ENCODE peak calls at places on chromosome 21, in six cellular contexts. O, L, S, K, F and T are unnamed samples.

GRCh38 chr21:33892853-33893252 is 22.8 kb downstream of the ATP5PO start:
- DNase-seq in O (no peak), L (no peak), S (no peak), K (no peak), F (no peak), T (no peak)

GRCh38 chr21:37737497-37737896 is 178.8 kb downstream of the KCNJ6 start:
- DNase-seq in O (no peak), L (no peak), S (no peak), K (no peak), F (no peak), T (no peak)

GRCh38 chr21:41501919-41502318 is 6.0 kb downstream of the TMPRSS2 start:
- DNase-seq in O (no peak), L (peak), S (no peak), K (no peak), F (no peak), T (no peak)

GRCh38 chr21:46570119-46570518 is 34.8 kb downstream of the S100B start:
- DNase-seq in O (no peak), L (no peak), S (no peak), K (no peak), F (no peak), T (no peak)

GRCh38 chr21:42331660-42332059 is 16.5 kb upstream of the TFF3 start:
- DNase-seq in O (no peak), L (no peak), S (no peak), K (no peak), F (no peak), T (no peak)

GRCh38 chr21:38220270-38220737 is 36.5 kb upstream of the KCNJ15 start:
- DNase-seq in O (no peak), L (no peak), S (no peak), K (no peak), F (no peak), T (no peak)

GRCh38 chr21:41888749-41889376 is 9.7 kb upstream of the PRDM15 start:
- DNase-seq in O (no peak), L (no peak), S (no peak), K (no peak), F (no peak), T (no peak)

GRCh38 chr21:37164742-37165141 is 91.7 kb downstream of the TTC3 start:
- DNase-seq in O (no peak), L (no peak), S (no peak), K (no peak), F (no peak), T (no peak)

GRCh38 chr21:42221581-42222345 is 2.8 kb downstream of the ABCG1 start:
- DNase-seq in O (no peak), L (no peak), S (no peak), K (no peak), F (no peak), T (no peak)

GRCh38 chr21:15301014-15301413 is 236.2 kb upstream of the NRIP1 start:
- DNase-seq in O (no peak), L (no peak), S (peak), K (no peak), F (no peak), T (no peak)

GRCh38 chr21:42845296-42845965 is 33.9 kb downstream of the WDR4 start:
- DNase-seq in O (no peak), L (no peak), S (no peak), K (no peak), F (peak), T (no peak)

GRCh38 chr21:37702241-37702640 is 214.0 kb downstream of the KCNJ6 start:
- DNase-seq in O (no peak), L (no peak), S (no peak), K (no peak), F (no peak), T (no peak)

GRCh38 chr21:42397291-42398129 is 1.7 kb upstream of the TMPRSS3 start:
- DNase-seq in O (no peak), L (no peak), S (no peak), K (no peak), F (no peak), T (no peak)

DNA sequence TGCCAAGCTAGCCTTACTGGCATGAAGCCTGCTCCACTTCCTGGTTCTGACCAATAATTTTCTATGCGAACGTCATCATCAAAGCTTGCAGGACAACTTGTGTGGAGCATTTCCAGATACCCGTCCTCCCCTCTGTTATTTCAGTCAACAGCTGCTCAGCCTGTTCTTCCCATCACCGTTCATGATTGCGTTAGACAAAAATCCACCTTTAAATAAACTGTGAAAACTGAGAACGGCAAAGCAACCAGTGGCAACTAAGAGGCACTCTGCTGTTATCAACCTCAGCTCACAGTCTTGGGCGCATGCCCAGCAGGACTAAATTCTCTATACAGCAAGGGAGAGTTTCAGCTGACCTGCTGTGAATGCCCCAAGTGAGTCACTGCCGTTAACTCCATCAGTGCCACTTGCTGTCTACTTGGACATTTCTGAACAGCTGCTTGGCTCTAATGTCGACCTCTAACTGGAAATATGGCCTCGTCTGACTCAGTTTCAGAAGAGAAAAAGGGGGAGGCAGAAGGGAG is 207.4 kb upstream of the RUNX1 start:
- DNase-seq in O (no peak), L (no peak), S (no peak), K (peak), F (peak), T (no peak)
- TF ChIP-seq CTCF in O (no peak), L (no peak), S (no peak), K (no peak), F (no peak), T (no peak)

GRCh38 chr21:39924577-39925308 is 57.5 kb downstream of the PCP4 start:
- DNase-seq in O (no peak), L (no peak), S (peak), K (no peak), F (no peak), T (no peak)
- TF ChIP-seq CTCF in O (no peak), L (no peak), S (peak), K (no peak), F (no peak), T (no peak)

GRCh38 chr21:17495680-17496079 is 17.2 kb upstream of the CXADR start:
- DNase-seq in O (no peak), L (no peak), S (no peak), K (no peak), F (no peak), T (no peak)
- TF ChIP-seq CTCF in O (no peak), L (no peak), S (no peak), K (no peak), F (no peak), T (no peak)

DNA sequence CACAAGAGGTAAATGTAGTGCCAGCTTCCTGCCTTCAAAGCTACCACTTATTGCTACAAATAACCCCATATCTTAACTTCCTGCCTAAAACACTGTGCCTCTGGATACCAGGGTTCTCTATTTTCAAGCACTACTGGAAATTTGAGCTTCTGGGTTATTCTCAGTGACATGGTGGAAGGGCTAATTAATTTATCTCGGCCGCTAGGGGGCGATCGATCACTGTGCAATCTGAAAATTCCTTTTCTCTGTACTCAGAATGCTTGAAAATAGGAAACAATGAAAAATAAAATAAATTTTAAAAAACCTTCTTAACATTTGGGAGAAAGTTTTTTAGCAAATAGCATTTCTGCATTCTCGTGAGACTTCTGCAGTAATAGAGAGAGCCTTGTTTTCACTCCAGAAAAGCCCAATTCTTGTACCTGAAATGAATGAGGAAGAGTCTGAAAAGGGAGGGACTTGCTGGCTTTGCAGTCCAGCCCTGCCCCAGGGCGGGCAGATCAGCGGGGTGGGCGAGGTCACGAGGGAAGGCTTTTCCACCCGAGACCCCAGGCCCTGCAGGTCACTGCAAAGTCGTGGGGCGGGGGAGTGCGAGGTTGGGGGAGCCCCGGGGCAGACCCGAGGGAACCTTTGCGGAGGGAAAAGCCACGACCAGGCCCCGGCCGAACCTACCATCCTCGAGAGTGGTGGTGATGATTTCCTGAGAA is 276.7 kb downstream of the PCP4 start:
- DNase-seq in O (no peak), L (peak), S (peak), K (peak), F (peak), T (peak)
- TF ChIP-seq CTCF in O (peak), L (peak), S (peak), K (peak), F (peak), T (peak)

GRCh38 chr21:39724944-39725343 is 20.0 kb upstream of the IGSF5 start:
- DNase-seq in O (no peak), L (no peak), S (no peak), K (no peak), F (no peak), T (no peak)

GRCh38 chr21:39715804-39716397 is 29.1 kb upstream of the IGSF5 start:
- DNase-seq in O (no peak), L (peak), S (peak), K (peak), F (peak), T (peak)

GRCh38 chr21:39726133-39726532 is 18.9 kb upstream of the IGSF5 start:
- DNase-seq in O (no peak), L (no peak), S (no peak), K (no peak), F (no peak), T (no peak)

GRCh38 chr21:39721885-39722284 is 23.1 kb upstream of the IGSF5 start:
- DNase-seq in O (no peak), L (no peak), S (no peak), K (no peak), F (no peak), T (no peak)

GRCh38 chr21:39720126-39720778 is 24.7 kb upstream of the IGSF5 start:
- DNase-seq in O (no peak), L (no peak), S (no peak), K (peak), F (no peak), T (no peak)
- TF ChIP-seq CTCF in O (no peak), L (no peak), S (peak), K (peak), F (no peak), T (no peak)

GRCh38 chr21:8991968-8992621 is 1529.3 kb upstream of the TPTE start:
- DNase-seq in O (no peak), L (no peak), S (no peak), K (no peak), F (no peak), T (no peak)
- TF ChIP-seq CTCF in O (no peak), L (no peak), S (no peak), K (no peak), F (no peak), T (no peak)

GRCh38 chr21:45387506-45387905 is 17.5 kb upstream of the COL18A1 start:
- DNase-seq in O (no peak), L (no peak), S (no peak), K (no peak), F (no peak), T (no peak)

GRCh38 chr21:45386336-45386727 is 18.6 kb upstream of the COL18A1 start:
- DNase-seq in O (no peak), L (no peak), S (no peak), K (no peak), F (peak), T (no peak)

GRCh38 chr21:45388011-45388521 is 16.9 kb upstream of the COL18A1 start:
- DNase-seq in O (no peak), L (no peak), S (no peak), K (no peak), F (no peak), T (no peak)

GRCh38 chr21:45385549-45386050 is 19.4 kb upstream of the COL18A1 start:
- DNase-seq in O (no peak), L (no peak), S (no peak), K (no peak), F (peak), T (no peak)

GRCh38 chr21:45386728-45387371 is 18.1 kb upstream of the COL18A1 start:
- DNase-seq in O (no peak), L (no peak), S (no peak), K (peak), F (peak), T (no peak)
- TF ChIP-seq CTCF in O (no peak), L (no peak), S (no peak), K (peak), F (no peak), T (no peak)

GRCh38 chr21:31386006-31386405 is 41.9 kb upstream of the TIAM1 start:
- DNase-seq in O (no peak), L (no peak), S (no peak), K (no peak), F (no peak), T (no peak)
- TF ChIP-seq CTCF in O (no peak), L (no peak), S (no peak), K (no peak), F (no peak), T (no peak)

GRCh38 chr21:44337428-44337827 is 1.8 kb downstream of the CFAP410 start:
- DNase-seq in O (no peak), L (no peak), S (no peak), K (no peak), F (no peak), T (no peak)

GRCh38 chr21:44337941-44338895 is 972 bp downstream of the CFAP410 start:
- DNase-seq in O (peak), L (peak), S (peak), K (peak), F (peak), T (peak)

GRCh38 chr21:44335266-44336059 is 3.7 kb downstream of the CFAP410 start:
- DNase-seq in O (no peak), L (no peak), S (no peak), K (no peak), F (no peak), T (no peak)

GRCh38 chr21:44334637-44335030 is 4.6 kb downstream of the CFAP410 start:
- DNase-seq in O (no peak), L (peak), S (no peak), K (no peak), F (no peak), T (no peak)

GRCh38 chr21:44338971-44339910 is at the start of gene CFAP410:
- DNase-seq in O (peak), L (peak), S (peak), K (peak), F (peak), T (peak)
- TF ChIP-seq CTCF in O (no peak), L (no peak), S (no peak), K (no peak), F (no peak), T (no peak)